ENCODE peak calls at places on chromosomes 5 and 9, in ten cellular contexts. N is NCI-H2171; O is NCI-H2107; V is effector memory CD4-positive, alpha-beta T cell; I is ascending aorta; X is cardiac fibroblast; R is neural crest cell; E is activated CD4-positive, alpha-beta T cell treated with anti-CD3 and anti-CD28 coated beads for 24 hours; C is effector memory CD8-positive, alpha-beta T cell; U is foreskin keratinocyte. Q is an unnamed sample.

GRCh38 chr9:109771796-109772525 is 8.0 kb upstream of the PALM2AKAP2 start:
- DNase-seq in V (no peak), X (no peak), O (no peak), N (no peak), E (no peak), U (no peak), C (no peak), R (no peak), I (peak; percentile 76), Q (no peak)

GRCh38 chr5:75512383-75513074 is 838 bp downstream of the POLK start:
- DNase-seq in U (no peak), N (no peak), R (no peak), V (no peak), I (no peak), E (no peak), X (peak; percentile 42), C (no peak), O (no peak), Q (no peak)

GRCh38 chr5:130526708-130527107 is 622.4 kb downstream of the CHSY3 start:
- DNase-seq in I (no peak), R (no peak), N (no peak), C (no peak), V (no peak), X (peak; percentile 25), E (no peak), U (no peak), O (no peak), Q (no peak)

GRCh38 chr5:86461169-86461956 is 156.4 kb upstream of the COX7C start:
- DNase-seq in V (no peak), E (no peak), R (no peak), X (peak; percentile 1), N (no peak), I (no peak), U (no peak), C (no peak), O (no peak), Q (no peak)

GRCh38 chr9:113520109-113520642 is 56.6 kb downstream of the RGS3 start:
- DNase-seq in I (peak; percentile 79), U (no peak), C (peak; percentile 66), O (no peak), E (peak; percentile 13), X (peak; percentile 69), V (peak; percentile 68), N (no peak), R (no peak), Q (peak; percentile 77)

GRCh38 chr9:36448017-36448416 is 47.9 kb upstream of the RNF38 start:
- DNase-seq in N (no peak), V (no peak), O (no peak), C (no peak), U (no peak), X (no peak), I (no peak), E (no peak), R (no peak), Q (no peak)

GRCh38 chr5:173774212-173774850 is 113.8 kb upstream of the CPEB4 start:
- DNase-seq in C (no peak), O (no peak), E (no peak), X (no peak), R (no peak), U (no peak), I (no peak), N (no peak), V (no peak), Q (no peak)

GRCh38 chr9:121122450-121123032 is 47.8 kb downstream of the CNTRL start:
- DNase-seq in X (peak; percentile 25), C (no peak), V (no peak), R (no peak), N (no peak), U (no peak), I (no peak), E (no peak), O (no peak), Q (no peak)

GRCh38 chr5:139146809-139147742 is 51.1 kb downstream of the SIL1 start:
- DNase-seq in R (no peak), N (no peak), E (no peak), O (peak; percentile 54), X (no peak), U (no peak), C (no peak), I (no peak), V (no peak), Q (no peak)

GRCh38 chr5:62284946-62285891 is 20.8 kb upstream of the KIF2A start:
- DNase-seq in C (no peak), X (no peak), E (peak; percentile 55), U (no peak), I (no peak), N (no peak), R (no peak), V (no peak), O (no peak), Q (no peak)

GRCh38 chr9:134854541-134854981 is 26.0 kb upstream of the FCN2 start:
- DNase-seq in R (no peak), U (no peak), X (no peak), E (no peak), O (no peak), I (peak; percentile 52), V (no peak), N (no peak), C (no peak), Q (no peak)

GRCh38 chr9:126953089-126953809 is 38.7 kb downstream of the RALGPS1 start:
- DNase-seq in C (no peak), E (no peak), V (no peak), U (no peak), X (peak; percentile 48), O (no peak), N (no peak), R (no peak), I (no peak), Q (no peak)

GRCh38 chr5:28388428-28388827 is 1350.0 kb upstream of the CDH9 start:
- DNase-seq in C (no peak), R (no peak), U (no peak), E (no peak), I (no peak), V (no peak), O (no peak), N (no peak), X (no peak), Q (no peak)

GRCh38 chr5:85741972-85742371 is 875.8 kb upstream of the COX7C start:
- DNase-seq in V (no peak), X (no peak), O (no peak), E (no peak), R (no peak), C (no peak), U (no peak), I (no peak), N (no peak), Q (no peak)

GRCh38 chr9:127897194-127897692 is 2.2 kb downstream of the ST6GALNAC6 start:
- DNase-seq in U (no peak), I (peak; percentile 92), X (peak; percentile 70), V (no peak), C (no peak), R (peak; percentile 66), E (no peak), N (peak; percentile 47), O (no peak), Q (no peak)

GRCh38 chr9:105064248-105065118 is 136.5 kb upstream of the ABCA1 start:
- DNase-seq in R (peak; percentile 20), V (no peak), C (no peak), I (peak; percentile 90), N (peak; percentile 89), E (no peak), X (peak; percentile 99), U (peak; percentile 96), O (peak; percentile 69), Q (no peak)

GRCh38 chr5:172096184-172096941 is 89.9 kb upstream of the FBXW11 start:
- DNase-seq in I (no peak), C (no peak), R (no peak), V (no peak), O (no peak), N (no peak), X (no peak), E (no peak), U (no peak), Q (no peak)

GRCh38 chr5:122077451-122078115 is 476 bp downstream of the LOX start:
- DNase-seq in X (no peak), U (no peak), I (peak; percentile 71), E (no peak), C (no peak), N (no peak), O (no peak), V (no peak), R (peak; percentile 26), Q (no peak)

GRCh38 chr5:10030219-10030831 is 219.4 kb downstream of the ATPSCKMT start:
- DNase-seq in U (no peak), I (no peak), O (no peak), E (no peak), X (peak; percentile 70), V (no peak), R (no peak), N (no peak), C (no peak), Q (no peak)

GRCh38 chr9:22354699-22355384 is 91.8 kb upstream of the DMRTA1 start:
- DNase-seq in E (no peak), O (no peak), N (no peak), I (no peak), U (no peak), C (no peak), X (no peak), R (no peak), V (no peak), Q (no peak)

GRCh38 chr5:139637438-139638089 is 10.6 kb upstream of the CXXC5 start:
- DNase-seq in U (no peak), C (peak; percentile 67), N (peak; percentile 56), R (peak; percentile 75), X (peak; percentile 72), O (peak; percentile 19), V (peak; percentile 19), I (peak; percentile 91), E (no peak), Q (peak; percentile 55)

GRCh38 chr5:106488407-106488806 is 1182.3 kb downstream of the EFNA5 start:
- DNase-seq in V (no peak), R (no peak), X (no peak), U (no peak), E (no peak), N (no peak), I (no peak), O (no peak), C (no peak), Q (no peak)

GRCh38 chr9:15182003-15182695 is 124.9 kb downstream of the TTC39B start:
- DNase-seq in U (no peak), V (no peak), I (no peak), C (no peak), O (no peak), R (no peak), X (no peak), N (no peak), E (no peak), Q (no peak)

GRCh38 chr9:114102484-114102883 is 3.4 kb upstream of the KIF12 start:
- DNase-seq in O (no peak), V (no peak), E (no peak), N (no peak), U (no peak), C (no peak), R (no peak), X (no peak), I (no peak), Q (no peak)

GRCh38 chr9:2043881-2044462 is 28.8 kb downstream of the SMARCA2 start:
- DNase-seq in X (no peak), C (no peak), U (no peak), E (no peak), V (no peak), R (no peak), O (no peak), N (no peak), I (no peak), Q (no peak)

GRCh38 chr5:90483206-90483605 is 8.5 kb downstream of the POLR3G start:
- DNase-seq in V (no peak), C (no peak), I (no peak), N (no peak), X (peak; percentile 83), R (no peak), O (no peak), U (no peak), E (no peak), Q (no peak)

GRCh38 chr9:82332774-82333152 is 344.2 kb downstream of the SPATA31D1 start:
- DNase-seq in N (peak; percentile 11), E (no peak), I (no peak), O (no peak), R (no peak), X (no peak), U (peak; percentile 22), V (no peak), C (no peak), Q (no peak)

GRCh38 chr5:126519637-126520592 is 75.1 kb downstream of the ALDH7A1 start:
- DNase-seq in R (no peak), N (no peak), E (no peak), V (no peak), C (no peak), O (no peak), U (no peak), X (no peak), I (no peak), Q (no peak)